ENCODE peak calls at places on chromosome X, in ten cellular contexts. U is H1, K is prostate gland, L is sigmoid colon, H is breast epithelium, A is upper lobe of left lung, R is stomach, Y is suprapubic skin, C is transverse colon, G is endothelial cell of umbilical vein. N is an unnamed sample.

GRCh38 chrX:97315939-97316338 is 432.2 kb downstream of the RPA4 start:
- DNase-seq in U (peak), K (no peak), L (no peak), H (no peak), A (no peak), R (no peak), Y (no peak), C (no peak), G (no peak), N (no peak)

GRCh38 chrX:138917781-138918180 is 206.3 kb upstream of the FGF13 start:
- DNase-seq in U (no peak), K (no peak), L (no peak), H (no peak), A (no peak), R (no peak), Y (no peak), C (no peak), G (no peak), N (no peak)

GRCh38 chrX:13506574-13506973 is 62.8 kb upstream of the EGFL6 start:
- DNase-seq in U (no peak), K (no peak), L (no peak), H (no peak), A (no peak), R (peak), Y (no peak), C (peak), G (peak), N (peak)

GRCh38 chrX:153970398-153971123 is 1.1 kb downstream of the HCFC1 start:
- DNase-seq in U (no peak), K (no peak), L (peak), H (no peak), A (no peak), R (no peak), Y (peak), C (no peak), G (no peak), N (peak)

GRCh38 chrX:143580266-143580665 is 55.6 kb downstream of the SLITRK4 start:
- DNase-seq in U (no peak), K (no peak), L (no peak), H (no peak), A (no peak), R (no peak), Y (no peak), C (no peak), G (no peak), N (no peak)

GRCh38 chrX:64427787-64428186 is 32.5 kb upstream of the MTMR8 start:
- DNase-seq in U (no peak), K (no peak), L (no peak), H (no peak), A (no peak), R (no peak), Y (no peak), C (no peak), G (no peak), N (no peak)

GRCh38 chrX:81708506-81708905 is 506.6 kb downstream of the SH3BGRL start:
- DNase-seq in U (no peak), K (no peak), L (no peak), H (no peak), A (no peak), R (no peak), Y (no peak), C (no peak), G (no peak), N (no peak)

GRCh38 chrX:13077168-13077567 is 32.7 kb upstream of the FAM9C start:
- DNase-seq in U (no peak), K (no peak), L (no peak), H (no peak), A (peak), R (no peak), Y (no peak), C (no peak), G (peak), N (no peak)

GRCh38 chrX:103330601-103331397 is 760 bp downstream of the TCEAL7 start:
- DNase-seq in U (no peak), K (no peak), L (peak), H (no peak), A (no peak), R (no peak), Y (no peak), C (no peak), G (peak), N (no peak)

GRCh38 chrX:72115380-72115779 is 16.3 kb downstream of the RTL5 start:
- DNase-seq in U (no peak), K (no peak), L (no peak), H (no peak), A (peak), R (no peak), Y (no peak), C (no peak), G (no peak), N (no peak)

GRCh38 chrX:84188320-84188834 is 378 bp upstream of the RPS6KA6 start:
- DNase-seq in U (peak), K (peak), L (peak), H (peak), A (peak), R (peak), Y (peak), C (peak), G (peak), N (no peak)

GRCh38 chrX:63050225-63050624 is 300.9 kb downstream of the SPIN4 start:
- DNase-seq in U (no peak), K (no peak), L (no peak), H (no peak), A (no peak), R (no peak), Y (no peak), C (no peak), G (no peak), N (no peak)

GRCh38 chrX:44019911-44020310 is 46.7 kb upstream of the NDP start:
- DNase-seq in U (no peak), K (no peak), L (no peak), H (no peak), A (no peak), R (no peak), Y (no peak), C (no peak), G (no peak), N (no peak)

GRCh38 chrX:44020693-44021092 is 47.5 kb upstream of the NDP start:
- DNase-seq in U (no peak), K (no peak), L (no peak), H (no peak), A (no peak), R (no peak), Y (no peak), C (no peak), G (no peak), N (no peak)

GRCh38 chrX:44025611-44026010 is 52.4 kb upstream of the NDP start:
- DNase-seq in U (no peak), K (no peak), L (no peak), H (no peak), A (no peak), R (no peak), Y (no peak), C (no peak), G (peak), N (no peak)

GRCh38 chrX:44017726-44018125 is 44.5 kb upstream of the NDP start:
- DNase-seq in U (no peak), K (no peak), L (no peak), H (no peak), A (no peak), R (no peak), Y (no peak), C (no peak), G (no peak), N (no peak)

GRCh38 chrX:44022964-44023363 is 49.8 kb upstream of the NDP start:
- DNase-seq in U (no peak), K (no peak), L (no peak), H (peak), A (no peak), R (peak), Y (no peak), C (no peak), G (no peak), N (no peak)
- TF ChIP-seq POLR2A in U (no peak), K (no peak), L (no peak), H (no peak), A (no peak), R (no peak), Y (no peak), C (no peak), G (no peak), N (no peak)

GRCh38 chrX:111259559-111259958 is 10.7 kb downstream of the CAPN6 start:
- DNase-seq in U (no peak), K (no peak), L (no peak), H (no peak), A (no peak), R (no peak), Y (no peak), C (no peak), G (no peak), N (no peak)

DNA sequence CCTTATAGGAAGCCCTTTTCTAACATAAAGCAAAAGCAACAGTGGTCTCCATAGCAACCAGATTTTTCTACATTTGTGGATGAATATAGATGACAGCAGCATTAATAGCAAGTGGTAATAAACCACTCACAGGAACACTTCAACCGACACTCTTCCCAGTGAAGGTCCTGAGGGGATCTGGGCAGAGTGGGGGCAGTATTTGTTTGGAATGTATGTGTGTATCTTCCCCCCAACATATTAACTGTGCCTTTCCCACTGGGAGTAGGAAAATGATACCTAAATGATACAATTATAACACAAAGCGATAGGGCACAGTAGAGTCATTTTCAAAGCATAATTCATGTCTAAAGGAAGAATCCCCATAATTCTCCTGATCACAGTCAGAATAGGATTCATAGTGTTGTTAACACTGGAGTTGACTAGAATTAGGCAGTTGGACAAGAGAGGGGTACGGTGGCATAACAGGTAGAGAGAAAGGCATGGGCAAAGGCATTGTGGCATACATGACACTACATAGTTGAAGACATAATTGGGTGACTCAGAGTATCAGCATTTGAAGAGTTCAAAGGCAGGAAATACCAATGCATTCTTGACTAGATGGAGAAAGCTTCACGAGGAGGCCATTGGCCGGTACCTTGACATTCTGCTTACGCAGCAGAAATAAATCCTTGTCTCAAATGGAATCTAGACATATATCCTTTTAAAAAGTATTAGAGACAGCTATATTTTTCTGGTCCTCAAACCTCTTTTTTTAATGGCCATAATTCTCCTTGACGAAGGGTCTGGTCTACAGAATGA is 15.2 kb downstream of the CAPN6 start:
- DNase-seq in U (no peak), K (no peak), L (no peak), H (no peak), A (no peak), R (no peak), Y (no peak), C (no peak), G (no peak), N (no peak)
- TF ChIP-seq POLR2AphosphoS5 in U (no peak), K (no peak), L (no peak), H (no peak), A (no peak), R (no peak), Y (no peak), C (no peak), G (no peak), N (no peak)

DNA sequence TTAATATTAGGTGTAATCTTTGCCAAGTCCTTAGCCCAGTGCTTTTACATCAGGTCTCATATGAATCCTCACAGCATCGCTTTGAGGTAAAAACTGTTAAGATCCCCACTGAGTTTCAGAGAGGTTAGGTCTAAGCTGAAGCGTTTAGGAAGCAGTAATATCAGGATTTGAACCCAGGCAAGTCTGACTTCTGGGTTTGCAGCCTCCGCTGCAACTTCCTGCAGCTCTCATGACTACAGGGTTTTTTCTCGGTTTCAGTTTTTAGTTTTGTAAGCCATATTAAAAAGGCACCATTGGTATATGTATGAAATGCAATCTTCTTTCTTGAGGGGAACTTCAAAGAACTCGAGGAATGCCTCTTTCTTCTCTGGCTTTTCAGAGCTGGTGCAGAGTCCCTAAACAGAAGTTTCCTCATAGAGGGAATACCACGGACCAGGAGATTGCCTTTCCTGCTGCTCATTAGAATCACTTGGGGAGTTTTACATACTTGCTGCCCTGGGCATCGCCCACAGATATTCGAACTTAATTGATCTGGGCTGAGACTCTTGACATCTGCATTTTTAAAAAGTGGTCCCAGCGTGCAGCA is 6.5 kb downstream of the MTM1 start:
- DNase-seq in U (no peak), K (no peak), L (no peak), H (no peak), A (no peak), R (no peak), Y (no peak), C (no peak), G (no peak), N (no peak)
- H3K4me3 ChIP-seq in U (no peak), K (no peak), L (no peak), H (no peak), A (no peak), R (no peak), Y (no peak), C (no peak), G (no peak), N (no peak)

DNA sequence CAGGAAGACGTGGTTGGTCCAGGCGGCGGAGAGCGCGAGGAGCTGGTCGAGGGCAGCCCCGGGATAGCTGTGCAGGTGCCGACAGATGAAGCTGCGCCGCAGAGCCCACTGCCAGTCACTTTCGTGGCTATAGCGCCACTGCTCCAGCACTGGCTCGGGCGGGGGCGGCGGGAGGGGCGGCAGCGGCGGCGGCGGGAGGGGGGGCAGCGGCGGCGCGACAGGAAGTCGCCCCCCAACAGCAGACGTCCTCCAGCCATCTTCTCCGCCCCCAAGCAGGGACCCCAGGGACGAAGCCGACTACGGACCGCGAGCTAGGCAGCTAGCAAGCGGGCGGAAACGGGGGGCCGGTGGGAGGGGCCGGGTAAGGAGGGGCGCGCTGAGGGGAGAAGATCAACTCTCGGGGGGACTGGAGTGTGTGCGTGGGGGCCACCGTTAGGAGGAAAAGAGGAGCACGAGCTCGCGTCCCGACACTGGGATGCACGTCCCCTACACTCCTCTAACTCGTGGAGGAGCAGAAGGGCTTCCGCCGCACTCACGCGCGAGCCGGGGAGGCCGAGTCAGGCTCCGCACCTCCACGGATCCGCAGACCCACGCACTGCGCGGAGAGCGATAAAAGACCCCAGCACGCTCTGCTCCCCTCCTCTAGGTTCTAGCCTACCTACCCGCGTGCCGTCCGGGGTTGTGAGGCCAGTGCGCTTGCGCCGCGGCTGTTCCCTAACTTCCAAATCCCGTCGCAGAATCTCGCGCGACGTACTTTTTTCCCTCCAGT is at the start of gene NKRF:
- DNase-seq in U (peak), K (peak), L (peak), H (peak), A (peak), R (peak), Y (peak), C (peak), G (peak), N (peak)
- TF ChIP-seq POLR2A in U (peak), K (peak), L (peak), H (peak), A (peak), R (no peak), Y (peak), C (peak), G (peak), N (peak)

DNA sequence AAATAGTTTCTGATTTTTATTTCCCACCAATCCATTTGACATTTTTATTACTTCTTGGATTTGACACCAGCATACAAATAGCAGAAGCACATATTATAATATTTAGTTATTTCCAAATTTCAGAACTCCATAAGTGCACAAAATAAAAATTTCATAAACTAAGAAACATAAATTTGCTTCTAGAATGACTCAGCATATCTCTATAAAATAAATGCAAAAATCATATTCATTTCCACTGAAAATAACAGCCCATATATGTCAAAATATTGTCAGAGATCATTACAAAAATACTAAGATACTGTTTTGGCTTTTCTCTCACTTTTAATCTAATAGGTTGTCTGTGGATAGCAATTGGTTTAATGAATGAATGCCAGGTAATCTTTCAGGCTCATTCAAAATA is 1654.2 kb downstream of the PCDH19 start:
- DNase-seq in U (no peak), K (no peak), L (no peak), H (no peak), A (no peak), R (no peak), Y (no peak), C (no peak), G (no peak), N (no peak)
- TF ChIP-seq POLR2AphosphoS5 in U (no peak), K (no peak), L (no peak), H (no peak), A (no peak), R (no peak), Y (no peak), C (no peak), G (no peak), N (no peak)

GRCh38 chrX:33721927-33722326 is 410.2 kb downstream of the FAM47A start:
- DNase-seq in U (no peak), K (no peak), L (no peak), H (no peak), A (no peak), R (no peak), Y (no peak), C (no peak), G (no peak), N (no peak)
- H3K4me3 ChIP-seq in U (no peak), K (no peak), L (no peak), H (no peak), A (no peak), R (no peak), Y (no peak), C (no peak), G (no peak), N (no peak)